ENCODE peak calls at places on chromosome 17, in five cellular contexts. A is AG04450, Z is A673, W is H9, B is HCT116. L is an unnamed sample.
A peak's percentile ranks its signal among the peaks of the same experiment; 100 is the strongest.

GRCh38 chr17:18197535-18198194 is 14.0 kb downstream of the ALKBH5 start:
- DNase-seq in A (no peak), Z (no peak), W (no peak), B (no peak), L (no peak)

GRCh38 chr17:12407495-12407894 is 258.2 kb upstream of the MYOCD start:
- DNase-seq in A (no peak), Z (no peak), W (no peak), B (no peak), L (no peak)

GRCh38 chr17:80146121-80147034 is 550 bp downstream of the EIF4A3 start:
- DNase-seq in A (no peak), Z (peak; percentile 33), W (no peak), B (no peak), L (peak; percentile 73)

GRCh38 chr17:66301864-66302741 is at the start of gene PRKCA:
- DNase-seq in A (no peak), Z (peak; percentile 84), W (peak; percentile 79), B (peak; percentile 29), L (peak; percentile 82)

GRCh38 chr17:55319933-55320593 is 55.3 kb downstream of the HLF start:
- DNase-seq in A (no peak), Z (no peak), W (no peak), B (no peak), L (no peak)

GRCh38 chr17:7317161-7317803 is 2.1 kb upstream of the GPS2 start:
- DNase-seq in A (no peak), Z (no peak), W (no peak), B (no peak), L (no peak)

GRCh38 chr17:72578817-72579470 is 458.1 kb downstream of the SOX9 start:
- DNase-seq in A (no peak), Z (no peak), W (no peak), B (no peak), L (no peak)

GRCh38 chr17:7915611-7916382 is at the start of gene RNF227:
- DNase-seq in A (peak; percentile 92), Z (peak; percentile 98), W (peak; percentile 95), B (peak; percentile 63), L (peak; percentile 95)

GRCh38 chr17:77002103-77003045 is 134.2 kb downstream of the MGAT5B start:
- DNase-seq in A (peak; percentile 49), Z (peak; percentile 47), W (no peak), B (peak; percentile 85), L (no peak)

GRCh38 chr17:32518856-32519768 is 32.3 kb downstream of the CDK5R1 start:
- DNase-seq in A (no peak), Z (peak; percentile 56), W (peak; percentile 94), B (no peak), L (no peak)

GRCh38 chr17:69967910-69968411 is 107.1 kb upstream of the KCNJ16 start:
- DNase-seq in A (peak; percentile 80), Z (no peak), W (no peak), B (no peak), L (no peak)

GRCh38 chr17:788551-788950 is 6.4 kb downstream of the MRM3 start:
- DNase-seq in A (no peak), Z (no peak), W (no peak), B (no peak), L (no peak)
- H3K27ac ChIP-seq in A (no peak overlapping the region), Z (no peak overlapping the region), W (no peak overlapping the region), B (no peak overlapping the region), L (no peak overlapping the region)

GRCh38 chr17:27332485-27333409 is 38.8 kb downstream of the WSB1 start:
- DNase-seq in A (peak; percentile 89), Z (peak; percentile 95), W (peak; percentile 100), B (peak; percentile 97), L (peak; percentile 99)
- TF ChIP-seq CTCF in A (peak; percentile 78), Z (peak; percentile 84), W (peak; percentile 89), B (peak; percentile 85), L (peak; percentile 95)

GRCh38 chr17:15261818-15262290 is 3.3 kb downstream of the PMP22 start:
- DNase-seq in A (no peak), Z (peak; percentile 3), W (peak; percentile 52), B (no peak), L (no peak)
- H3K27ac ChIP-seq in A (peak overlapping the region; percentile 93), Z (no peak overlapping the region), W (no peak overlapping the region), B (peak overlapping the region; percentile 74), L (peak overlapping the region; percentile 98)

GRCh38 chr17:28711723-28712036 is at the start of gene PROCA1:
- DNase-seq in A (no peak), Z (no peak), W (no peak), B (no peak), L (no peak)

GRCh38 chr17:28715217-28715616 is 2.5 kb downstream of the RAB34 start:
- DNase-seq in A (no peak), Z (no peak), W (no peak), B (no peak), L (no peak)

GRCh38 chr17:28712037-28712704 is 483 bp upstream of the PROCA1 start:
- DNase-seq in A (no peak), Z (no peak), W (peak; percentile 87), B (no peak), L (peak; percentile 76)

GRCh38 chr17:28712705-28713415 is 1.2 kb upstream of the PROCA1 start:
- DNase-seq in A (no peak), Z (no peak), W (no peak), B (no peak), L (no peak)

DNA sequence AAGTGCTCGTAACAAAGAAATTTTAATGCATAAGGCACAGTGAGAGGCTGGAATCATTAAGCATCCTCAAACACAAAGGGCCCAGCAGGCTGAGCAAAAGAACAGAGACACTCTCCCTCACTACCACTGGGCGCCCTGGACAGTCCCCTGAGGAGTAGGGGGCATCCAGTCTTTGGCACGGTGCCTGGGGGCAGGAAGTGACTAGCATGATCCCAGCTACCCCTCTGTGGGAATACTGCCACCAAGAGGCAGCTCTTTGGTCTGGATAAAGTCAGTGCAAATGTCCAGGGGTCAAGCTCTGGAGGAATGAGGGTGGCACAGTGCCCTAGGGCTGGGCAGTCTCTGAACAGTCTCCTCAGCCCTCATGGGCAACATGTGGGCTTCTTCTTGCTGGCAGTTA is 2.6 kb upstream of the PROCA1 start:
- DNase-seq in A (no peak), Z (no peak), W (peak; percentile 30), B (no peak), L (no peak)
- TF ChIP-seq CTCF in A (no peak), Z (no peak), W (no peak), B (no peak), L (no peak)

GRCh38 chr17:5557485-5557884 is 26.8 kb downstream of the NLRP1 start:
- DNase-seq in A (peak; percentile 7), Z (no peak), W (no peak), B (no peak), L (no peak)
- H3K27ac ChIP-seq in A (peak overlapping the region; percentile 52), Z (no peak overlapping the region), W (no peak overlapping the region), B (no peak overlapping the region), L (no peak overlapping the region)

GRCh38 chr17:41885733-41886132 is 20.5 kb upstream of the KLHL11 start:
- DNase-seq in A (no peak), Z (peak; percentile 6), W (no peak), B (no peak), L (no peak)
- TF ChIP-seq CTCF in A (peak; percentile 22), Z (peak; percentile 17), W (peak; percentile 46), B (peak; percentile 48), L (no peak)

L was measured in ascending aorta.